ENCODE peak calls at places on chromosome 12, in nine cellular contexts. V is SIG-M5; K is NCI-H226; D is neuronal stem cell; C is Caki2; T is Caco-2; U is CD4-positive, alpha-beta T cell; O is nucleus accumbens; J is kidney epithelial cell. M is an unnamed sample.
A peak's percentile ranks its signal among the peaks of the same experiment; 100 is the strongest.

GRCh38 chr12:103962493-103962892 is 3.2 kb upstream of the TDG start:
- DNase-seq in K (no peak), J (no peak), T (no peak), U (no peak), V (no peak), D (no peak), C (peak; percentile 11), O (no peak), M (no peak)

GRCh38 chr12:100986595-100987547 is 192.3 kb downstream of the ANO4 start:
- DNase-seq in U (no peak), K (no peak), T (no peak), V (no peak), D (no peak), O (no peak), C (no peak), J (no peak), M (no peak)

GRCh38 chr12:20696181-20696580 is 1.0 kb downstream of the SLCO1C1 start:
- DNase-seq in O (no peak), C (no peak), U (no peak), T (no peak), D (no peak), V (no peak), J (no peak), K (no peak), M (no peak)

GRCh38 chr12:126243814-126244213 is 1178.6 kb downstream of the AACS start:
- DNase-seq in D (peak; percentile 32), T (no peak), V (no peak), J (no peak), K (no peak), C (no peak), O (no peak), U (no peak), M (no peak)

GRCh38 chr12:47777741-47778558 is 4.9 kb downstream of the SLC48A1 start:
- DNase-seq in O (peak; percentile 90), K (no peak), T (no peak), C (peak; percentile 78), J (no peak), U (no peak), V (no peak), D (no peak), M (no peak)

GRCh38 chr12:62785941-62786559 is 148.9 kb downstream of the PPM1H start:
- DNase-seq in K (peak; percentile 99), J (peak; percentile 95), D (no peak), T (no peak), V (no peak), C (peak; percentile 81), U (no peak), O (no peak), M (peak; percentile 77)

GRCh38 chr12:54558759-54559158 is 9.4 kb downstream of the PDE1B start:
- DNase-seq in K (no peak), C (no peak), O (no peak), U (no peak), V (no peak), J (no peak), D (no peak), T (no peak), M (no peak)

GRCh38 chr12:27866382-27867101 is 86.5 kb upstream of the MANSC4 start:
- DNase-seq in T (no peak), K (no peak), J (no peak), D (no peak), U (no peak), O (no peak), C (peak; percentile 12), V (no peak), M (no peak)

GRCh38 chr12:113880993-113881392 is 85.1 kb downstream of the RBM19 start:
- DNase-seq in K (no peak), U (no peak), C (no peak), J (no peak), O (no peak), D (no peak), T (no peak), V (no peak), M (no peak)

GRCh38 chr12:56158926-56159461 is 835 bp downstream of the MYL6 start:
- DNase-seq in K (peak; percentile 27), O (peak; percentile 8), C (peak; percentile 65), U (no peak), J (peak; percentile 37), T (peak; percentile 83), V (peak; percentile 50), D (peak; percentile 46), M (peak; percentile 67)

GRCh38 chr12:103503546-103504480 is 8.0 kb upstream of the C12orf42 start:
- DNase-seq in K (no peak), D (peak; percentile 29), V (no peak), T (no peak), U (peak; percentile 54), J (no peak), O (no peak), C (no peak), M (no peak)

GRCh38 chr12:113980537-113981337 is 14.6 kb upstream of the RBM19 start:
- DNase-seq in T (no peak), O (peak; percentile 36), V (peak; percentile 46), K (peak; percentile 9), J (peak; percentile 14), U (no peak), D (peak; percentile 84), C (peak; percentile 5), M (peak; percentile 58)

GRCh38 chr12:10279937-10280336 is 27.7 kb upstream of the KLRD1 start:
- DNase-seq in D (no peak), U (no peak), C (no peak), J (no peak), V (no peak), K (no peak), T (no peak), O (no peak), M (no peak)

GRCh38 chr12:85866929-85867776 is 6.9 kb upstream of the NTS start:
- DNase-seq in C (peak; percentile 70), V (no peak), U (no peak), O (no peak), T (no peak), D (peak; percentile 24), K (peak; percentile 48), J (peak; percentile 19), M (peak; percentile 63)

GRCh38 chr12:131174901-131175300 is 221.2 kb downstream of the ADGRD1 start:
- DNase-seq in K (no peak), T (no peak), D (no peak), U (no peak), C (no peak), V (no peak), J (no peak), O (no peak), M (no peak)

GRCh38 chr12:4900327-4900726 is 9.4 kb upstream of the KCNA1 start:
- DNase-seq in C (peak; percentile 39), V (no peak), O (no peak), K (no peak), D (no peak), T (no peak), J (no peak), U (no peak), M (no peak)

GRCh38 chr12:6891637-6892036 is 13.0 kb upstream of the LRRC23 start:
- DNase-seq in K (no peak), V (no peak), J (no peak), D (no peak), T (no peak), U (no peak), O (no peak), C (no peak), M (no peak)

GRCh38 chr12:50234347-50234746 is 49.0 kb downstream of the LIMA1 start:
- DNase-seq in J (no peak), T (no peak), V (no peak), D (no peak), U (no peak), K (peak; percentile 78), O (no peak), C (peak; percentile 46), M (peak; percentile 30)

GRCh38 chr12:3752096-3752709 is 706 bp downstream of the CRACR2A start:
- DNase-seq in K (no peak), D (no peak), U (peak; percentile 47), C (peak; percentile 34), V (no peak), J (peak; percentile 58), O (no peak), T (peak; percentile 69), M (no peak)

GRCh38 chr12:121996945-121997612 is 24.6 kb upstream of the BCL7A start:
- DNase-seq in V (no peak), U (no peak), C (no peak), J (no peak), T (no peak), D (no peak), K (no peak), O (no peak), M (no peak)

GRCh38 chr12:43763769-43764168 is 5.0 kb downstream of the IRAK4 start:
- DNase-seq in U (no peak), K (no peak), D (no peak), C (no peak), T (no peak), O (no peak), V (no peak), J (no peak), M (no peak)

GRCh38 chr12:49950310-49951251 is at the start of gene AQP2:
- DNase-seq in V (no peak), O (no peak), T (no peak), U (no peak), D (no peak), J (no peak), K (no peak), C (no peak), M (no peak)

GRCh38 chr12:53575502-53576264 is 50.5 kb downstream of the ATF7 start:
- DNase-seq in T (no peak), V (peak; percentile 26), U (no peak), J (no peak), D (no peak), O (no peak), K (peak; percentile 49), C (peak; percentile 58), M (no peak)

M was measured in Calu3.